ENCODE peak calls at places on chromosomes 2 and 18, in six cellular contexts. S, G, I, W, M and J are unnamed samples.

GRCh38 chr2:159613515-159614336 is 2.6 kb downstream of the BAZ2B start:
- DNase-seq in S (no peak), G (peak; percentile 53), I (no peak), W (peak; percentile 63), M (no peak), J (no peak)

GRCh38 chr2:190860985-190861721 is 19.5 kb upstream of the GLS start:
- DNase-seq in S (no peak), G (peak; percentile 73), I (peak; percentile 76), W (peak; percentile 55), M (peak; percentile 67), J (peak; percentile 69)

GRCh38 chr2:9813312-9814128 is 29.8 kb upstream of the TAF1B start:
- DNase-seq in S (peak; percentile 73), G (peak; percentile 51), I (peak; percentile 88), W (peak; percentile 63), M (peak; percentile 66), J (peak; percentile 74)

GRCh38 chr2:23788100-23788499 is 138.8 kb downstream of the ATAD2B start:
- DNase-seq in S (no peak), G (no peak), I (no peak), W (no peak), M (no peak), J (no peak)

GRCh38 chr2:111032721-111033532 is 87.8 kb upstream of the BCL2L11 start:
- DNase-seq in S (no peak), G (peak; percentile 1), I (peak; percentile 20), W (no peak), M (no peak), J (peak; percentile 26)

GRCh38 chr18:23540867-23541266 is 37.6 kb downstream of the RMC1 start:
- DNase-seq in S (no peak), G (peak; percentile 16), I (no peak), W (peak; percentile 80), M (no peak), J (peak; percentile 37)

GRCh38 chr2:233953106-233953801 is 36.1 kb downstream of the TRPM8 start:
- DNase-seq in S (no peak), G (no peak), I (no peak), W (no peak), M (no peak), J (no peak)

GRCh38 chr2:33419548-33420255 is 56.7 kb upstream of the RASGRP3 start:
- DNase-seq in S (no peak), G (peak; percentile 41), I (no peak), W (peak; percentile 47), M (no peak), J (no peak)

GRCh38 chr2:104976603-104977120 is 61.2 kb upstream of the MRPS9 start:
- DNase-seq in S (no peak), G (no peak), I (peak; percentile 61), W (no peak), M (no peak), J (no peak)

GRCh38 chr2:206275274-206276160 is 1.1 kb downstream of the ZDBF2 start:
- DNase-seq in S (no peak), G (peak; percentile 53), I (no peak), W (peak; percentile 82), M (no peak), J (peak; percentile 58)

GRCh38 chr2:224832207-224832606 is 116.0 kb upstream of the CCDC195 start:
- DNase-seq in S (no peak), G (peak; percentile 65), I (no peak), W (no peak), M (no peak), J (no peak)

GRCh38 chr2:8306530-8307351 is 375.1 kb upstream of the ID2 start:
- DNase-seq in S (no peak), G (peak; percentile 90), I (peak; percentile 2), W (peak; percentile 73), M (no peak), J (no peak)

GRCh38 chr2:8304821-8305766 is 376.8 kb upstream of the ID2 start:
- DNase-seq in S (no peak), G (no peak), I (peak; percentile 16), W (peak; percentile 37), M (no peak), J (no peak)

GRCh38 chr2:8309131-8309530 is 372.7 kb upstream of the ID2 start:
- DNase-seq in S (no peak), G (no peak), I (peak; percentile 20), W (peak; percentile 27), M (no peak), J (no peak)

GRCh38 chr2:8310557-8311455 is 371.1 kb upstream of the ID2 start:
- DNase-seq in S (no peak), G (no peak), I (peak; percentile 10), W (no peak), M (no peak), J (no peak)

DNA sequence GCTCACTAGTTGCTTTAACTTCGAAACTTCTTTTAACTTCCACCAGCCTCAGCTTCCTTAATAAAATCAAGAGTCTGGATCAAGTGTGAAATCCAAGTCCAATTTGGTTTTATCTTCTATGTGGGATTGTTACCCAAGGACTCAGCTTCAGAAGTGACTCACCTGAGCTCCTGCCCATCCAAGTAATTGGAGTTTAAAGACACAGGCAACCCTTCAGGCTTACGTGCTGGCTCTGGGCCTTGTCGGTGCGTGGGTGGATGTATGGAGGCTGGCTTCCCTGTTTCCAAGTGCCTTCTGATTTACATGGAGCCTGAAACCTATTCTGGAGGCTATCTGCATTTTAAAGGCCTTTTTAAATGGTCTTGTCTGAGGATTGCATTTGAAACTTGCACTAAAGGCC is 374.1 kb upstream of the ID2 start:
- DNase-seq in S (no peak), G (no peak), I (no peak), W (no peak), M (no peak), J (no peak)
- H3K14ac ChIP-seq in S (no peak overlapping the region), G (peak overlapping the region; percentile 20), I (no peak overlapping the region), W (no peak overlapping the region), M (no peak overlapping the region), J (no peak overlapping the region)

GRCh38 chr2:98505991-98506664 is 61.5 kb downstream of the INPP4A start:
- DNase-seq in S (no peak), G (no peak), I (no peak), W (no peak), M (no peak), J (no peak)

GRCh38 chr2:98507940-98508689 is 63.5 kb downstream of the INPP4A start:
- DNase-seq in S (no peak), G (no peak), I (no peak), W (no peak), M (no peak), J (peak; percentile 24)

GRCh38 chr2:98505311-98505808 is 60.7 kb downstream of the INPP4A start:
- DNase-seq in S (no peak), G (no peak), I (no peak), W (peak; percentile 61), M (no peak), J (peak; percentile 31)

GRCh38 chr2:98508690-98509054 is 64.0 kb downstream of the INPP4A start:
- DNase-seq in S (no peak), G (peak; percentile 73), I (no peak), W (peak; percentile 62), M (no peak), J (peak; percentile 30)

DNA sequence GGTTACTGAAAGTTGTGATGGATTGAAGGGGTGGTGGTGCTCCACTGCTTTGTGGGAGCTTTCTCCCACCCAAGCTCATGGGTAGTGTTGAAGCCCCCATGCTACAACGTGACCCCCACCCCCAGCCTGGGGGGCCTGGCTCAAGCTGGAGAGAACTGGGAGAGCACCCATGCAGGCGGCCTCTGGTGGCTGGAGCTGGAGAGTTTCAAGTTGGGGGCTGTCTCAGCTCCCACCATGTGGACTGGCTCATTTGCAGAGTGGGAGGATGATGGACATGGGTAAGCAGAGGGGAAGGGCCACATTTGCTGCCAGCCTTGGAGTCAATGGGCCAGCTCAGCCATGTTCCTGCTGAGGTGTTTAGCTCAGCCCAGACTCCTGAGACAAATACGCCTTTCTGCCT is 62.8 kb downstream of the INPP4A start:
- DNase-seq in S (no peak), G (no peak), I (no peak), W (no peak), M (no peak), J (no peak)
- H2BK5ac ChIP-seq in S (no peak overlapping the region), G (no peak overlapping the region), I (no peak overlapping the region), W (no peak overlapping the region), M (no peak overlapping the region), J (no peak overlapping the region)

GRCh38 chr2:46030330-46030729 is 266.9 kb upstream of the EPAS1 start:
- DNase-seq in S (no peak), G (no peak), I (no peak), W (no peak), M (no peak), J (no peak)
- H3K14ac ChIP-seq in S (no peak overlapping the region), G (peak overlapping the region; percentile 35), I (no peak overlapping the region), W (no peak overlapping the region), M (no peak overlapping the region), J (no peak overlapping the region)

DNA sequence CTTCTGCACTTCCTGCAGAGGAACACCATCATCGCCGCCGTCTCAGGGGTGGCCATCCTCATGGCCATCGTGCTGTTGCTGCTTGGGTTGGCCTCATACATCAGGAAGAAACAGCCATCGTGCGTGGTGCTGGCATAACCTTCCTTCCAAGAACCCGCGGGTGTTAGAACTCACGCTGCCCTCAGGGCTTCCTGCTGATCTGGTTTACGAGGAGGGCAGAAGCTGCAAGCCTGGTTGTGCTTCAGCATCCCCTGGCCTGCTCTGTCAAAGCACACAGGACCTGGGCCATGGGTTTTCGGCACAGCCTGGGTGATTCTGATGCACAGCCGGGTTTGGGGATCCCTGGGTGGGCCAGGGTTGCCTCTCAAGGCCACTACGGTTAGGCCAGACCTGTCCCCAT is 12.2 kb upstream of the ZAP70 start:
- DNase-seq in S (no peak), G (no peak), I (peak; percentile 11), W (no peak), M (no peak), J (no peak)
- H2BK5ac ChIP-seq in S (no peak overlapping the region), G (no peak overlapping the region), I (no peak overlapping the region), W (no peak overlapping the region), M (no peak overlapping the region), J (no peak overlapping the region)

DNA sequence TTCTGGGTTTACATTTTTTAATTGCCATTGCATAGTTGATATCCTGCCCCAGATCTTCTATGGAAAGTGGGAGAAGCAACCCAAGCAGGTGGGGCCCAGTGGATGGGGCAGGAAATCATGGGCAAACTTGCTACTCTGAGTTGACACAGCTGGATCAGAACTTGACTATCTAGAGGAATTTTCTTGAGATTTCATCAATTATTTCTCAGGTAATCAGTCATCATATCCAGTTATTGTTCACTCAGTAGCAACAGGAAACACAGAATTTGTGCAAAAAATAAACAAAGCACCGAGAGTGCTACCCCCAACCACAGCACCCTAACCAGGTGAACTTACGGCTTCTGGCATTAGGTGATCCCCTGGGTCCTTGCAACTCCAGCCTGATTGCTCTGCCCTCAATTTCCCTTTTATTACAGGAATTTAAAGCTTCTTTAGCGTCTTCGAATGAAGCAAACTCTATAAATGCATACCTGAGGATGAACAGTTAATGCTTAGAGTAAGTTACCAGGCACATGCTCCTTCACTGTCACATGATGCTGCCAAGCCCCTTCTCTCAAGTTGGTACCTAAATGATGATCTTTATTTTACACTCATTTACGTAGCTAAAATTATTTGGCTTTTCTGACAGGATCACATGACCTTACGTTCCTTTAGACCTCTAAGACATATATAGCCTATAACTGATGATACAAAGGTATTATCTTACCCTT is 7.8 kb downstream of the NCL start:
- DNase-seq in S (no peak), G (no peak), I (no peak), W (no peak), M (no peak), J (no peak)
- H3K14ac ChIP-seq in S (no peak overlapping the region), G (no peak overlapping the region), I (no peak overlapping the region), W (no peak overlapping the region), M (no peak overlapping the region), J (no peak overlapping the region)